ENCODE peak calls at places on chromosomes 12 and 14, in nine cellular contexts. N, U, I, S, B, T, R, D and K are unnamed samples.

GRCh38 chr14:85607571-85608219 is 77.8 kb downstream of the FLRT2 start:
- DNase-seq in N (peak; percentile 91), U (no peak), I (no peak), S (no peak), B (no peak), T (peak; percentile 47), R (no peak), D (no peak), K (no peak)

GRCh38 chr14:105885561-105886320 is 359.4 kb downstream of the TMEM121 start:
- DNase-seq in N (no peak), U (no peak), I (no peak), S (no peak), B (no peak), T (no peak), R (peak; percentile 36), D (peak; percentile 30), K (no peak)

GRCh38 chr12:106093246-106093645 is 45.5 kb downstream of the NUAK1 start:
- DNase-seq in N (no peak), U (no peak), I (no peak), S (no peak), B (no peak), T (no peak), R (no peak), D (no peak), K (no peak)

GRCh38 chr12:75482636-75483035 is 2.1 kb downstream of the GLIPR1 start:
- DNase-seq in N (peak; percentile 26), U (no peak), I (peak; percentile 20), S (no peak), B (no peak), T (no peak), R (no peak), D (no peak), K (no peak)

GRCh38 chr14:96095058-96095457 is 55.9 kb downstream of the C14orf132 start:
- DNase-seq in N (no peak), U (no peak), I (no peak), S (no peak), B (no peak), T (no peak), R (no peak), D (no peak), K (no peak)

GRCh38 chr12:42696424-42697149 is 107.0 kb upstream of the PRICKLE1 start:
- DNase-seq in N (peak; percentile 97), U (no peak), I (peak; percentile 4), S (no peak), B (no peak), T (peak; percentile 60), R (peak; percentile 66), D (peak; percentile 50), K (no peak)

GRCh38 chr12:4108803-4109345 is 164.7 kb upstream of the CCND2 start:
- DNase-seq in N (no peak), U (no peak), I (no peak), S (no peak), B (no peak), T (no peak), R (no peak), D (no peak), K (no peak)

GRCh38 chr14:86799244-86799647 is 1193.7 kb downstream of the GALC start:
- DNase-seq in N (peak; percentile 95), U (peak; percentile 72), I (no peak), S (no peak), B (no peak), T (no peak), R (no peak), D (no peak), K (no peak)

GRCh38 chr12:40515041-40515825 is 177.0 kb upstream of the CNTN1 start:
- DNase-seq in N (no peak), U (no peak), I (no peak), S (no peak), B (no peak), T (no peak), R (no peak), D (no peak), K (no peak)

GRCh38 chr12:65822732-65823480 is 1.4 kb upstream of the HMGA2 start:
- DNase-seq in N (peak; percentile 81), U (peak; percentile 91), I (peak; percentile 61), S (no peak), B (no peak), T (peak; percentile 57), R (peak; percentile 44), D (no peak), K (no peak)

GRCh38 chr12:102031852-102032251 is 29.9 kb downstream of the WASHC3 start:
- DNase-seq in N (no peak), U (no peak), I (no peak), S (no peak), B (no peak), T (no peak), R (no peak), D (no peak), K (no peak)

GRCh38 chr12:2082321-2082720 is 29.5 kb downstream of the CACNA1C start:
- DNase-seq in N (no peak), U (no peak), I (peak; percentile 16), S (no peak), B (no peak), T (no peak), R (no peak), D (no peak), K (no peak)

GRCh38 chr14:31819281-31819680 is 257.8 kb upstream of the ARHGAP5 start:
- DNase-seq in N (no peak), U (no peak), I (no peak), S (no peak), B (no peak), T (no peak), R (no peak), D (no peak), K (no peak)

GRCh38 chr12:16062611-16063010 is 151.5 kb downstream of the DERA start:
- DNase-seq in N (peak; percentile 66), U (no peak), I (no peak), S (no peak), B (no peak), T (no peak), R (no peak), D (no peak), K (no peak)

GRCh38 chr14:32286602-32287001 is 42.5 kb upstream of the AKAP6 start:
- DNase-seq in N (no peak), U (no peak), I (no peak), S (no peak), B (no peak), T (no peak), R (no peak), D (no peak), K (no peak)

GRCh38 chr12:132171968-132172521 is 27.8 kb downstream of the NOC4L start:
- DNase-seq in N (no peak), U (no peak), I (no peak), S (no peak), B (no peak), T (no peak), R (peak; percentile 45), D (no peak), K (no peak)

DNA sequence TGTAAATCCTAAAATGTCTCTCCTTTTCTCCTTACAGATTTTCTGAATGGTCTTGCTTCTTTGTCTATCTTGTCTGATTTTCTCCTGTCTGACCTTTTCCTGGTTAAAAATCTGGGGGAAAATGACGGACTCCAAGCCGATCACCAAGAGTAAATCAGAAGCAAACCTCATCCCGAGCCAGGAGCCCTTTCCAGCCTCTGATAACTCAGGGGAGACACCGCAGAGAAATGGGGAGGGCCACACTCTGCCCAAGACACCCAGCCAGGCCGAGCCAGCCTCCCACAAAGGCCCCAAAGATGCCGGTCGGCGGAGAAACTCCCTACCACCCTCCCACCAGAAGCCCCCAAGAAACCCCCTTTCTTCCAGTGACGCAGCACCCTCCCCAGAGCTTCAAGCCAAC is 23.0 kb downstream of the ACACB start:
- DNase-seq in N (no peak), U (no peak), I (no peak), S (no peak), B (no peak), T (no peak), R (no peak), D (no peak), K (no peak)
- H3K27ac ChIP-seq in N (no peak overlapping the region), U (no peak overlapping the region), I (no peak overlapping the region), S (no peak overlapping the region), B (no peak overlapping the region), T (no peak overlapping the region), R (no peak overlapping the region), D (no peak overlapping the region), K (no peak overlapping the region)

GRCh38 chr14:100274250-100274649 is 32.0 kb downstream of the SLC25A29 start:
- DNase-seq in N (no peak), U (no peak), I (no peak), S (no peak), B (no peak), T (no peak), R (no peak), D (no peak), K (no peak)

GRCh38 chr14:100279133-100279532 is 27.1 kb downstream of the SLC25A29 start:
- DNase-seq in N (no peak), U (peak; percentile 65), I (no peak), S (no peak), B (no peak), T (no peak), R (no peak), D (no peak), K (no peak)

GRCh38 chr14:100278702-100279101 is 27.5 kb downstream of the SLC25A29 start:
- DNase-seq in N (peak; percentile 76), U (peak; percentile 40), I (no peak), S (no peak), B (no peak), T (peak; percentile 40), R (no peak), D (peak; percentile 70), K (no peak)

GRCh38 chr14:100271247-100271939 is 32.4 kb downstream of the YY1 start:
- DNase-seq in N (peak; percentile 30), U (peak; percentile 66), I (peak; percentile 86), S (no peak), B (no peak), T (peak; percentile 61), R (no peak), D (no peak), K (no peak)

GRCh38 chr14:100275214-100275613 is 31.0 kb downstream of the SLC25A29 start:
- DNase-seq in N (no peak), U (no peak), I (no peak), S (no peak), B (no peak), T (peak; percentile 24), R (no peak), D (no peak), K (no peak)
- H3K36me3 ChIP-seq in N (peaks cover 5% of the 10 kb centered on the region), U (peaks cover 12% of the 10 kb centered on the region), I (no peaks in the 10 kb centered on the region), S (peaks cover 22% of the 10 kb centered on the region), B (peaks cover 20% of the 10 kb centered on the region), T (no peaks in the 10 kb centered on the region), R (no peaks in the 10 kb centered on the region), D (peaks cover 22% of the 10 kb centered on the region), K (peaks cover 14% of the 10 kb centered on the region)

DNA sequence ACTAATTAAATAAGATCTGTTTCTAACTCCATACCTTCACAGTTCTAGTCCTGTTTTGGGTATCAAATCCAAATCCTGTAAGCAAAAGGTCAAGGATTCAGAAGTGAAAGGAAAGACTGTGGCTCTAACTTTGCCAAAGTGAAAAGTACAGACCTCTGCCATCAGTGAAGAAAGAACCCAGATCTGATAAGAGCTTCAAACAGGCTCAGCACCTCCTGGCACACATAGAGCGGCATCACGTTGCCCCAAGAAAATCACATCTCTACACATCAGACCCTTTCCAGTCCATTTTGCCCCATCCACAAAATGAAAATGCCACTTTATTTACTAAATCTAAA is 23.2 kb downstream of the CLIP1 start:
- DNase-seq in N (no peak), U (no peak), I (no peak), S (no peak), B (no peak), T (no peak), R (no peak), D (no peak), K (no peak)
- H3K27ac ChIP-seq in N (peak overlapping the region; percentile 89), U (peak overlapping the region; percentile 94), I (peak overlapping the region; percentile 83), S (no peak overlapping the region), B (no peak overlapping the region), T (peak overlapping the region; percentile 94), R (peak overlapping the region; percentile 63), D (peak overlapping the region; percentile 88), K (peak overlapping the region; percentile 82)

GRCh38 chr12:120508537-120508936 is 12.6 kb downstream of the DYNLL1 start:
- DNase-seq in N (no peak), U (no peak), I (peak; percentile 8), S (no peak), B (no peak), T (no peak), R (no peak), D (no peak), K (no peak)
- H3K36me3 ChIP-seq in N (peaks cover 30% of the 10 kb centered on the region), U (peaks cover 3% of the 10 kb centered on the region), I (no peaks in the 10 kb centered on the region), S (peaks cover 17% of the 10 kb centered on the region), B (peaks cover 15% of the 10 kb centered on the region), T (no peaks in the 10 kb centered on the region), R (peaks cover 1% of the 10 kb centered on the region), D (peaks cover 93% of the 10 kb centered on the region), K (peaks cover 20% of the 10 kb centered on the region)